ENCODE peak calls at places on chromosome 5, in five cellular contexts. Y is fibroblast of pulmonary artery, F is astrocyte of the spinal cord, C is AG09309, J is cardiac septum. S is an unnamed sample.

GRCh38 chr5:9284781-9285307 is 261.0 kb downstream of the SEMA5A start:
- DNase-seq in F (peak; percentile 43), J (no peak), Y (peak; percentile 65), C (peak; percentile 85), S (no peak)

GRCh38 chr5:111697881-111698757 is 58.9 kb downstream of the NREP start:
- DNase-seq in J (no peak), Y (peak; percentile 47), C (peak; percentile 23), F (peak; percentile 45), S (no peak)

GRCh38 chr5:154513669-154514084 is 35.6 kb upstream of the HAND1 start:
- DNase-seq in J (no peak), F (peak; percentile 42), C (peak; percentile 34), Y (no peak), S (no peak)

GRCh38 chr5:54829102-54829501 is 156.3 kb downstream of the ESM1 start:
- DNase-seq in F (no peak), Y (no peak), J (no peak), C (no peak), S (no peak)

GRCh38 chr5:617896-618295 is 5.8 kb downstream of the CEP72 start:
- DNase-seq in J (peak; percentile 27), F (no peak), C (no peak), Y (no peak), S (peak; percentile 32)

GRCh38 chr5:122906768-122907167 is 61.4 kb downstream of the SNX24 start:
- DNase-seq in Y (peak; percentile 73), F (peak; percentile 45), J (no peak), C (no peak), S (no peak)

GRCh38 chr5:143562935-143563334 is 159.4 kb upstream of the NR3C1 start:
- DNase-seq in Y (peak; percentile 94), J (no peak), C (no peak), F (peak; percentile 91), S (no peak)

GRCh38 chr5:7802855-7803254 is 48.1 kb downstream of the CFAP90 start:
- DNase-seq in F (no peak), J (no peak), C (peak; percentile 7), Y (peak; percentile 44), S (no peak)

S was measured in sigmoid colon.